ENCODE peak calls at places on chromosome 3, in eight cellular contexts. D, N, R, W, Q, E, B and F are unnamed samples.

GRCh38 chr3:24985631-24986030 is 442.4 kb upstream of the RARB start:
- DNase-seq in D (no peak), N (no peak), R (no peak), W (no peak), Q (no peak), E (no peak), B (no peak), F (no peak)

GRCh38 chr3:126167550-126167949 is 12.8 kb downstream of the ALDH1L1 start:
- DNase-seq in D (no peak), N (no peak), R (no peak), W (no peak), Q (no peak), E (no peak), B (no peak), F (no peak)

GRCh38 chr3:141227752-141228151 is 3.9 kb upstream of the PXYLP1 start:
- DNase-seq in D (no peak), N (peak; percentile 50), R (no peak), W (peak; percentile 80), Q (no peak), E (no peak), B (no peak), F (no peak)

GRCh38 chr3:142366434-142366833 is 81.4 kb downstream of the XRN1 start:
- DNase-seq in D (no peak), N (peak; percentile 18), R (no peak), W (no peak), Q (peak; percentile 10), E (no peak), B (peak; percentile 6), F (no peak)

GRCh38 chr3:197907196-197907595 is 42.8 kb upstream of the RPL35A start:
- DNase-seq in D (no peak), N (no peak), R (no peak), W (peak; percentile 42), Q (no peak), E (no peak), B (peak; percentile 25), F (no peak)

GRCh38 chr3:172751188-172751571 is 654 bp downstream of the ECT2 start:
- DNase-seq in D (no peak), N (peak; percentile 55), R (peak; percentile 15), W (peak; percentile 12), Q (peak; percentile 20), E (no peak), B (peak; percentile 3), F (no peak)

GRCh38 chr3:194281766-194282165 is 69.4 kb downstream of the CPN2 start:
- DNase-seq in D (no peak), N (no peak), R (no peak), W (no peak), Q (no peak), E (no peak), B (no peak), F (no peak)

GRCh38 chr3:178246004-178246403 is 290.2 kb upstream of the KCNMB2 start:
- DNase-seq in D (no peak), N (no peak), R (no peak), W (no peak), Q (no peak), E (no peak), B (no peak), F (no peak)

GRCh38 chr3:150348500-150348899 is 59.6 kb upstream of the TSC22D2 start:
- DNase-seq in D (no peak), N (peak; percentile 96), R (no peak), W (peak; percentile 91), Q (no peak), E (peak; percentile 78), B (peak; percentile 80), F (no peak)

GRCh38 chr3:183161552-183162345 is 785 bp downstream of the LAMP3 start:
- DNase-seq in D (no peak), N (no peak), R (no peak), W (no peak), Q (peak; percentile 79), E (no peak), B (no peak), F (no peak)

GRCh38 chr3:71250026-71250425 is 333.5 kb downstream of the FOXP1 start:
- DNase-seq in D (no peak), N (peak; percentile 81), R (no peak), W (no peak), Q (no peak), E (no peak), B (no peak), F (no peak)

GRCh38 chr3:33278106-33278672 is 947 bp downstream of the FBXL2 start:
- DNase-seq in D (no peak), N (peak; percentile 19), R (no peak), W (no peak), Q (no peak), E (no peak), B (peak; percentile 6), F (no peak)

GRCh38 chr3:2158828-2159227 is 60.2 kb downstream of the CNTN4 start:
- DNase-seq in D (no peak), N (no peak), R (no peak), W (no peak), Q (no peak), E (no peak), B (no peak), F (no peak)

GRCh38 chr3:188584958-188585689 is 431.2 kb downstream of the LPP start:
- DNase-seq in D (no peak), N (peak; percentile 27), R (no peak), W (peak; percentile 10), Q (no peak), E (no peak), B (no peak), F (no peak)
- TF ChIP-seq CTCF in D (no peak), N (no peak), R (peak; percentile 25), W (peak; percentile 1), Q (no peak), E (no peak), B (peak; percentile 46), F (no peak)

DNA sequence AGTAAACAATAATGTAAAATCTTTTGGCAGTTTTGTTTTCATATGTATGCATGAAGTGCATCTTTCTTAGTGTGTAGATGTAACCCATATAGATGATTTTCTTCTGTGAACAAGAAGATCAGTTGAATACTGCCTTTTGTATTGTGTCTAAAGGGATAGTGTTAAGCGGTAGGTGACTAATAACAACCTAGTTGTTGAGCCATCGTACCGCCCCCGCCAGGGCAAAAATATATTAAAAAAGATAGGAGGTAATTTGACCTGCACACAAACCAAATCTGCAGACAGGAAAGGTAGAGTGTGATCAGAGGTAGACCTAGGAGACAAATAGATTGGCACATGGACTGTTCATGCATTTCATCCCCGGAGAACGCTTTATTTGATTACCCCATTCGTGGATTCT is 3.3 kb upstream of the GMNC start:
- DNase-seq in D (no peak), N (peak; percentile 4), R (no peak), W (no peak), Q (no peak), E (no peak), B (no peak), F (no peak)
- TF ChIP-seq CTCF in D (peak; percentile 37), N (peak; percentile 11), R (no peak), W (no peak), Q (no peak), E (no peak), B (peak; percentile 29), F (peak; percentile 34)

DNA sequence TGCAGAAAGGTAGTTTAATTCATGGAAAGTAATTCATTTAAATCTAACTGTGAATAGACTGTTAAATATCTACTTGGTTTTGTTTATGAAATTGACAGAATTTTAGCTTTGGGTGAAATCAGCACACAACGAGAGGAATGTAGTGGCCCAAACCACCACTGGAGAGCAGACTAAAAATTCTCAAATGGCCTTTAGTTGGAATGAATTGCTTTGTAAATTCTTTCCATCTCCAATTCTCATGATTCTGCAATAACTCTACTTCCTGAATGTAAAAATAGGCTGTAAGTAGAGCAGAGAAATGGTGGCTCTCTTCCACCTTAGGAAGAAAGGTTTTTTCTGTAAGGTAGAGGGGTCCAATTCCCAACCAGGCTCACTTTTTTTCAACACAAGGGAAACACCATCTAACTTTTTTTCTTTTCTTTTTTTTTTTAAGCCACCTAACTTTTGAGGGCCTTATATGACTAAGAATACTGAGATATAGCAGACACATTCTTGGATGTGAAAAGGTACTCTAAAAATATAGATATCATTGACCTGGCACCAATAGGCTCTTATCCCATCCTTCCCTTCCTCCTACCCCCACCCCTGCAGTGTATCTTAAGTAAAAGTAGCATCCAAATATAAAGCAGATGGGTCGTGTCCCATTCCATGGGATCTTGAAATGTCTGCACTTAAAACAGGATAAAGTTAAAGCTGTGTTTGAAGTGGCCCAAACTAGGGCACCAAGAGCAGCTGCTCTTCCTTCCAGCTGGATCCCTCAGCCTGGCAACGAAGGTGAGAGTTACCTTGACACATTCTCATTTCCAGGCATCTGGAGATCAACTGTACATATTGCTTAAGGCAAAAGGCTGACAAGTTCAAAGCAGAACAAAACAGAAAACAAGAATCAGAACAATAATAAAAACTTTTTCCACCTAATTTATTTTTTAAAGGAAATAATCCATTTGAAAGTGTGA is 194.1 kb downstream of the TPRG1 start:
- DNase-seq in D (no peak), N (peak; percentile 12), R (no peak), W (no peak), Q (no peak), E (no peak), B (no peak), F (no peak)
- TF ChIP-seq CTCF in D (no peak), N (no peak), R (no peak), W (no peak), Q (no peak), E (no peak), B (no peak), F (no peak)

DNA sequence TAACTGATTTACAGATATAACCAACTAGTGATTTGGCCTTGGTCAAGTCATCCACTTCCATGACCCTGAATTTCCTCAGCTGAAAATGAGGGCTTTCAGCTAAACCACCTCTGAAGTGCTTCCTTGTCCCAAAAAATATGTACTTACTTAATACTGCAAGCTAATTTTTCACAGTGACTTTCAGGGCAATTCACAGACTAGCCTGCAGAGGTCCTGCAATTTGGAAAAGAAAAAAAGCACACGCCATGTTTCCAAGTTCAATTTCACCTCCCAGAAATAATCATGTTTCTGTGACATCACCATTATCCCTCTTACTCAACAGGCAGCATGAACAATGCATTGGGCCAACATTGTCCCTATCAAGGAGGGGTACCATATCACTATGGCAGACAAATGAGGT is 218.2 kb downstream of the SHOX2 start:
- DNase-seq in D (no peak), N (peak; percentile 6), R (no peak), W (no peak), Q (no peak), E (no peak), B (no peak), F (no peak)
- TF ChIP-seq CTCF in D (peak; percentile 12), N (no peak), R (no peak), W (no peak), Q (no peak), E (peak; percentile 2), B (peak; percentile 43), F (no peak)

GRCh38 chr3:42581709-42582473 is at the start of gene SEC22C:
- DNase-seq in D (peak; percentile 96), N (peak; percentile 92), R (peak; percentile 95), W (peak; percentile 84), Q (peak; percentile 99), E (peak; percentile 51), B (peak; percentile 86), F (peak; percentile 96)
- TF ChIP-seq CTCF in D (no peak), N (no peak), R (peak; percentile 39), W (peak; percentile 23), Q (peak; percentile 56), E (peak; percentile 37), B (peak; percentile 55), F (no peak)